ENCODE peak calls at places on chromosomes 7 and 10, in six cellular contexts. One of them, this sample, is unnamed.

GRCh38 chr10:16905304-16905703 is 88.1 kb upstream of the RSU1 start:
- DNase-seq in ovary: no peak
- DNase-seq in stimulated activated CD8-positive, alpha-beta memory T cell treated with anti-CD3 and anti-CD28 coated beads, Interleukin-15, amount 100 ng/mL, for 4 hours: no peak
- DNase-seq in WTC11: no peak
- DNase-seq in DMS79: no peak
- DNase-seq in Panc1: no peak
- DNase-seq in this sample: no peak

GRCh38 chr10:43417950-43418768 is 9.2 kb upstream of the HNRNPF start:
- DNase-seq in WTC11: no peak
- DNase-seq in Panc1: no peak
- DNase-seq in stimulated activated CD8-positive, alpha-beta memory T cell treated with anti-CD3 and anti-CD28 coated beads, Interleukin-15, amount 100 ng/mL, for 4 hours: no peak
- DNase-seq in ovary: no peak
- DNase-seq in DMS79: no peak
- DNase-seq in this sample: no peak

GRCh38 chr10:128739937-128740336 is 613.7 kb upstream of the MKI67 start:
- DNase-seq in WTC11: peak
- DNase-seq in ovary: no peak
- DNase-seq in stimulated activated CD8-positive, alpha-beta memory T cell treated with anti-CD3 and anti-CD28 coated beads, Interleukin-15, amount 100 ng/mL, for 4 hours: no peak
- DNase-seq in Panc1: no peak
- DNase-seq in DMS79: no peak
- DNase-seq in this sample: peak

GRCh38 chr7:104206841-104207240 is 972 bp downstream of the ORC5 start:
- DNase-seq in Panc1: no peak
- DNase-seq in WTC11: no peak
- DNase-seq in DMS79: no peak
- DNase-seq in stimulated activated CD8-positive, alpha-beta memory T cell treated with anti-CD3 and anti-CD28 coated beads, Interleukin-15, amount 100 ng/mL, for 4 hours: no peak
- DNase-seq in ovary: no peak
- DNase-seq in this sample: no peak

GRCh38 chr7:40470111-40470736 is 335.4 kb downstream of the SUGCT start:
- DNase-seq in WTC11: no peak
- DNase-seq in ovary: no peak
- DNase-seq in stimulated activated CD8-positive, alpha-beta memory T cell treated with anti-CD3 and anti-CD28 coated beads, Interleukin-15, amount 100 ng/mL, for 4 hours: no peak
- DNase-seq in DMS79: no peak
- DNase-seq in Panc1: no peak
- DNase-seq in this sample: no peak

GRCh38 chr10:12048547-12048946 is 5.9 kb upstream of the UPF2 start:
- DNase-seq in Panc1: no peak
- DNase-seq in ovary: no peak
- DNase-seq in stimulated activated CD8-positive, alpha-beta memory T cell treated with anti-CD3 and anti-CD28 coated beads, Interleukin-15, amount 100 ng/mL, for 4 hours: no peak
- DNase-seq in DMS79: no peak
- DNase-seq in WTC11: no peak
- DNase-seq in this sample: no peak

GRCh38 chr10:43785252-43785651 is 136.6 kb upstream of the ZNF32 start:
- DNase-seq in DMS79: no peak
- DNase-seq in stimulated activated CD8-positive, alpha-beta memory T cell treated with anti-CD3 and anti-CD28 coated beads, Interleukin-15, amount 100 ng/mL, for 4 hours: no peak
- DNase-seq in WTC11: no peak
- DNase-seq in ovary: no peak
- DNase-seq in Panc1: no peak
- DNase-seq in this sample: no peak

GRCh38 chr10:79047875-79048638 is 20.7 kb upstream of the ZMIZ1 start:
- DNase-seq in ovary: no peak
- DNase-seq in DMS79: no peak
- DNase-seq in WTC11: no peak
- DNase-seq in Panc1: no peak
- DNase-seq in stimulated activated CD8-positive, alpha-beta memory T cell treated with anti-CD3 and anti-CD28 coated beads, Interleukin-15, amount 100 ng/mL, for 4 hours: no peak
- DNase-seq in this sample: no peak

GRCh38 chr10:28668363-28669226 is 8.7 kb upstream of the BAMBI start:
- DNase-seq in Panc1: no peak
- DNase-seq in stimulated activated CD8-positive, alpha-beta memory T cell treated with anti-CD3 and anti-CD28 coated beads, Interleukin-15, amount 100 ng/mL, for 4 hours: peak
- DNase-seq in WTC11: peak
- DNase-seq in DMS79: no peak
- DNase-seq in ovary: peak
- DNase-seq in this sample: peak

GRCh38 chr7:150451097-150451793 is 815 bp downstream of the GIMAP8 start:
- DNase-seq in stimulated activated CD8-positive, alpha-beta memory T cell treated with anti-CD3 and anti-CD28 coated beads, Interleukin-15, amount 100 ng/mL, for 4 hours: no peak
- DNase-seq in WTC11: no peak
- DNase-seq in Panc1: no peak
- DNase-seq in ovary: no peak
- DNase-seq in DMS79: no peak
- DNase-seq in this sample: no peak

GRCh38 chr10:102118867-102119266 is 1.3 kb downstream of the LDB1 start:
- DNase-seq in Panc1: no peak
- DNase-seq in WTC11: no peak
- DNase-seq in DMS79: no peak
- DNase-seq in stimulated activated CD8-positive, alpha-beta memory T cell treated with anti-CD3 and anti-CD28 coated beads, Interleukin-15, amount 100 ng/mL, for 4 hours: no peak
- DNase-seq in ovary: peak
- DNase-seq in this sample: no peak

GRCh38 chr7:126856691-126857291 is 395.9 kb downstream of the GRM8 start:
- DNase-seq in stimulated activated CD8-positive, alpha-beta memory T cell treated with anti-CD3 and anti-CD28 coated beads, Interleukin-15, amount 100 ng/mL, for 4 hours: no peak
- DNase-seq in ovary: no peak
- DNase-seq in DMS79: no peak
- DNase-seq in Panc1: no peak
- DNase-seq in WTC11: no peak
- DNase-seq in this sample: peak